ENCODE peak calls at places on chromosomes 6 and 20, in four cellular contexts. One of them, this sample, is unnamed.

GRCh38 chr6:132466952-132467351 is 46.0 kb downstream of the STX7 start:
- DNase-seq in HepG2: no peak
- DNase-seq in H1: no peak
- DNase-seq in GM12878: no peak
- DNase-seq in this sample: no peak

GRCh38 chr20:61528591-61528990 is 276.5 kb downstream of the CDH4 start:
- DNase-seq in HepG2: no peak
- DNase-seq in H1: no peak
- DNase-seq in GM12878: no peak
- DNase-seq in this sample: no peak

GRCh38 chr20:8671366-8671943 is 397.4 kb upstream of the PLCB4 start:
- DNase-seq in HepG2: no peak
- DNase-seq in H1: no peak
- DNase-seq in GM12878: no peak
- DNase-seq in this sample: no peak

GRCh38 chr6:155171109-155171746 is 92.6 kb upstream of the CLDN20 start:
- DNase-seq in HepG2: peak; percentile 73
- DNase-seq in H1: no peak
- DNase-seq in GM12878: peak; percentile 79
- DNase-seq in this sample: no peak

GRCh38 chr20:50478162-50479036 is 31.8 kb upstream of the PTPN1 start:
- DNase-seq in HepG2: peak; percentile 83
- DNase-seq in H1: no peak
- DNase-seq in GM12878: no peak
- DNase-seq in this sample: peak; percentile 70

GRCh38 chr6:16669227-16669626 is 92.0 kb downstream of the ATXN1 start:
- DNase-seq in HepG2: peak; percentile 33
- DNase-seq in H1: no peak
- DNase-seq in GM12878: no peak
- DNase-seq in this sample: no peak

GRCh38 chr6:147222160-147222838 is 18.1 kb downstream of the STXBP5 start:
- DNase-seq in HepG2: peak; percentile 30
- DNase-seq in H1: no peak
- DNase-seq in GM12878: no peak
- DNase-seq in this sample: no peak

GRCh38 chr6:98576811-98577210 is 257.6 kb upstream of the POU3F2 start:
- DNase-seq in HepG2: no peak
- DNase-seq in H1: no peak
- DNase-seq in GM12878: no peak
- DNase-seq in this sample: no peak

GRCh38 chr20:12970372-12970821 is 38.4 kb upstream of the SPTLC3 start:
- DNase-seq in HepG2: peak; percentile 74
- DNase-seq in H1: no peak
- DNase-seq in GM12878: no peak
- DNase-seq in this sample: peak; percentile 6

GRCh38 chr6:33313709-33314514 is at the start of gene TAPBP:
- DNase-seq in HepG2: peak; percentile 55
- DNase-seq in H1: no peak
- DNase-seq in GM12878: no peak
- DNase-seq in this sample: no peak

GRCh38 chr20:56974499-56975250 is 291.8 kb downstream of the BMP7 start:
- DNase-seq in HepG2: peak; percentile 48
- DNase-seq in H1: peak; percentile 38
- DNase-seq in GM12878: no peak
- DNase-seq in this sample: peak; percentile 68

GRCh38 chr6:29792123-29793035 is 35.2 kb upstream of the HLA-G start:
- DNase-seq in HepG2: no peak
- DNase-seq in H1: no peak
- DNase-seq in GM12878: no peak
- DNase-seq in this sample: no peak

GRCh38 chr6:139882977-139883728 is 508.7 kb upstream of the CITED2 start:
- DNase-seq in HepG2: peak; percentile 7
- DNase-seq in H1: no peak
- DNase-seq in GM12878: no peak
- DNase-seq in this sample: no peak

GRCh38 chr6:73523434-73524123 is 2.7 kb upstream of the EEF1A1 start:
- DNase-seq in HepG2: peak; percentile 66
- DNase-seq in H1: no peak
- DNase-seq in GM12878: no peak
- DNase-seq in this sample: no peak

GRCh38 chr6:145569140-145569539 is 166.2 kb downstream of the EPM2A start:
- DNase-seq in HepG2: no peak
- DNase-seq in H1: no peak
- DNase-seq in GM12878: no peak
- DNase-seq in this sample: no peak

GRCh38 chr6:162917506-162917905 is 189.7 kb downstream of the PACRG start:
- DNase-seq in HepG2: no peak
- DNase-seq in H1: no peak
- DNase-seq in GM12878: no peak
- DNase-seq in this sample: no peak

GRCh38 chr6:148723484-148723883 is 23.3 kb upstream of the UST start:
- DNase-seq in HepG2: no peak
- DNase-seq in H1: no peak
- DNase-seq in GM12878: no peak
- DNase-seq in this sample: no peak

GRCh38 chr20:47456952-47457724 is 44.5 kb upstream of the NCOA3 start:
- DNase-seq in HepG2: no peak
- DNase-seq in H1: no peak
- DNase-seq in GM12878: no peak
- DNase-seq in this sample: no peak

GRCh38 chr20:2652724-2653510 is 485 bp downstream of the NOP56 start:
- DNase-seq in HepG2: peak; percentile 30
- DNase-seq in H1: no peak
- DNase-seq in GM12878: no peak
- DNase-seq in this sample: no peak

GRCh38 chr6:46217671-46218131 is 46.9 kb upstream of the ENPP5 start:
- DNase-seq in HepG2: no peak
- DNase-seq in H1: no peak
- DNase-seq in GM12878: peak; percentile 57
- DNase-seq in this sample: no peak

GRCh38 chr6:108175592-108176279 is 9.9 kb downstream of the NR2E1 start:
- DNase-seq in HepG2: no peak
- DNase-seq in H1: no peak
- DNase-seq in GM12878: no peak
- DNase-seq in this sample: no peak

DNA sequence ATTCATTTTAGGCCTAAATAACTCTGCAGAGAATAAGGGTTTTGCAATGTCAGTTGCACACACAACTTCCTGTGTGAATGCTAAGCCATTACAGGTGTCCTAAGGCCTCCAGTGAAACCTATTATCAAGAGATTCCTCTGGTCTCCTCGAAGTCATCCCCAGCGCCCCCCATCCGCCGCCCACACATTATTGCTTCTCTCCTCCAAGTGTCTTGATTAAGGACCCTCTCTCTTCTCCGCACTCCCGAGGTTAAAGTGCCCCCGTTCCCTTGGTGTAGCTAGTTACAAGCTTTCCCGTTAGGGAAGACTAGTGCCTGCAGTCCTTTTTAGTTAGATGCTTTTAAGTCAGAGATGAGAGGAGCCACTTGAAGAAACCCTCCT is 1.2 kb downstream of the HIVEP2 start:
- DNase-seq in HepG2: peak; percentile 38
- DNase-seq in H1: no peak
- DNase-seq in GM12878: no peak
- DNase-seq in this sample: no peak
- H3K4me3 ChIP-seq in HepG2: peak overlapping the region; percentile 99
- H3K4me3 ChIP-seq in H1: peak overlapping the region; percentile 98
- H3K4me3 ChIP-seq in GM12878: peak overlapping the region; percentile 86
- H3K4me3 ChIP-seq in this sample: peak overlapping the region; percentile 73

GRCh38 chr6:159311618-159312017 is 142.4 kb downstream of the FNDC1 start:
- DNase-seq in HepG2: no peak
- DNase-seq in H1: no peak
- DNase-seq in GM12878: no peak
- DNase-seq in this sample: no peak
- TF ChIP-seq SUZ12 in HepG2: no peak
- TF ChIP-seq SUZ12 in H1: no peak
- TF ChIP-seq SUZ12 in GM12878: no peak
- TF ChIP-seq SUZ12 in this sample: no peak

GRCh38 chr6:135038335-135038734 is 16.3 kb downstream of the HBS1L start:
- DNase-seq in HepG2: no peak
- DNase-seq in H1: no peak
- DNase-seq in GM12878: no peak
- DNase-seq in this sample: no peak
- H3K36me3 ChIP-seq in HepG2: peaks cover 34% of the 10 kb centered on the region
- H3K36me3 ChIP-seq in H1: peaks cover 4% of the 10 kb centered on the region
- H3K36me3 ChIP-seq in GM12878: peaks cover 2% of the 10 kb centered on the region
- H3K36me3 ChIP-seq in this sample: peaks cover 43% of the 10 kb centered on the region

GRCh38 chr6:11262231-11262630 is 29.8 kb upstream of the NEDD9 start:
- DNase-seq in HepG2: no peak
- DNase-seq in H1: no peak
- DNase-seq in GM12878: no peak
- DNase-seq in this sample: no peak
- H3K4me3 ChIP-seq in HepG2: no peak overlapping the region
- H3K4me3 ChIP-seq in H1: no peak overlapping the region
- H3K4me3 ChIP-seq in GM12878: no peak overlapping the region
- H3K4me3 ChIP-seq in this sample: no peak overlapping the region

GRCh38 chr6:150395388-150396009 is 26.7 kb downstream of the IYD start:
- DNase-seq in HepG2: peak; percentile 60
- DNase-seq in H1: peak; percentile 51
- DNase-seq in GM12878: no peak
- DNase-seq in this sample: peak; percentile 38
- TF ChIP-seq SUZ12 in HepG2: no peak
- TF ChIP-seq SUZ12 in H1: no peak
- TF ChIP-seq SUZ12 in GM12878: no peak
- TF ChIP-seq SUZ12 in this sample: no peak

DNA sequence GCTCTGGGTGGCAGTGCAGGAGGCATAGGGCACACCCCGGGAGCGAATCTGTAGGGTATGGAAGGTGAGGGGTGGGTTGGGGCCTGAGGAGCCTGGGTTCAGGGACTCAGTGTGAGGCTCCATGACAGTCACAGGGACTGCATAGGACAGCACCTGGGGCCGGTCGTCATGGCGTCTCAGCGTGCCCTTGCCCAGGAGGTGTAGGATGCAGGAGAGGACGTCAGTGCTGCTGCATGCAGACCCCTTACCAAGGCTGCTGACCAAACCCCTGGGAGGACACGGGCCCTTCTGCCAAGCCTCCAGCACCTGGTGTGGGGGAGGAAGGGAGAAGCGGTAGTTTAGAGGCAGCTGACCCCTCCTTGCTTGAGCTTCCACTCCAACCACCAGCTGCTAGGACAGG is 15.9 kb downstream of the CUL7 start:
- DNase-seq in HepG2: no peak
- DNase-seq in H1: no peak
- DNase-seq in GM12878: no peak
- DNase-seq in this sample: no peak
- H3K36me3 ChIP-seq in HepG2: peaks cover 61% of the 10 kb centered on the region
- H3K36me3 ChIP-seq in H1: peaks cover 2% of the 10 kb centered on the region
- H3K36me3 ChIP-seq in GM12878: peaks cover 12% of the 10 kb centered on the region
- H3K36me3 ChIP-seq in this sample: peaks cover 76% of the 10 kb centered on the region

GRCh38 chr20:3733119-3733995 is 872 bp downstream of the HSPA12B start:
- DNase-seq in HepG2: no peak
- DNase-seq in H1: no peak
- DNase-seq in GM12878: no peak
- DNase-seq in this sample: no peak
- H3K4me3 ChIP-seq in HepG2: no peak overlapping the region
- H3K4me3 ChIP-seq in H1: peak overlapping the region; percentile 33
- H3K4me3 ChIP-seq in GM12878: no peak overlapping the region
- H3K4me3 ChIP-seq in this sample: peak overlapping the region; percentile 45

DNA sequence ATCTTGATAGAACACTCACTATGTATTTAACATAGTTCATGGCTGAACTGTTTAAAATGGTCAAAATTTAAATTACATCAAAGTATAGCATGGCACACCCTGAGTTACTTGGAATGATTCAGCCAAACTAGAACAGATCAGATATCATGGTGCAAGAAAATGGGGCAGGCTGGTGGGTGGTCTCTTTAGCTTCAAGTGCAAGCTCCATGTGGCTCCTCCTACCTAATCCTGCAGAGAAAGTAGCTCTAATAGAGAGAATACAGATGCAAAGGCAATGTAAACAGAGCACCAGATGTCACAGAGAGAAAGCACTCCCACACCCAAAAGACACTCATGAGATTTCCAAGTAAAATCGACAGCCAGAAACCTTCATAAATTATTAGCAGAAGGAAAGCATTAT is 482.6 kb upstream of the IMPG1 start:
- DNase-seq in HepG2: no peak
- DNase-seq in H1: peak; percentile 19
- DNase-seq in GM12878: no peak
- DNase-seq in this sample: no peak
- TF ChIP-seq SUZ12 in HepG2: no peak
- TF ChIP-seq SUZ12 in H1: no peak
- TF ChIP-seq SUZ12 in GM12878: no peak
- TF ChIP-seq SUZ12 in this sample: no peak

GRCh38 chr6:31630177-31630934 is 9.8 kb downstream of the PRRC2A start:
- DNase-seq in HepG2: no peak
- DNase-seq in H1: no peak
- DNase-seq in GM12878: no peak
- DNase-seq in this sample: no peak
- H3K36me3 ChIP-seq in HepG2: peaks cover 100% of the 10 kb centered on the region
- H3K36me3 ChIP-seq in H1: peaks cover 82% of the 10 kb centered on the region
- H3K36me3 ChIP-seq in GM12878: peaks cover 68% of the 10 kb centered on the region
- H3K36me3 ChIP-seq in this sample: peaks cover 97% of the 10 kb centered on the region

DNA sequence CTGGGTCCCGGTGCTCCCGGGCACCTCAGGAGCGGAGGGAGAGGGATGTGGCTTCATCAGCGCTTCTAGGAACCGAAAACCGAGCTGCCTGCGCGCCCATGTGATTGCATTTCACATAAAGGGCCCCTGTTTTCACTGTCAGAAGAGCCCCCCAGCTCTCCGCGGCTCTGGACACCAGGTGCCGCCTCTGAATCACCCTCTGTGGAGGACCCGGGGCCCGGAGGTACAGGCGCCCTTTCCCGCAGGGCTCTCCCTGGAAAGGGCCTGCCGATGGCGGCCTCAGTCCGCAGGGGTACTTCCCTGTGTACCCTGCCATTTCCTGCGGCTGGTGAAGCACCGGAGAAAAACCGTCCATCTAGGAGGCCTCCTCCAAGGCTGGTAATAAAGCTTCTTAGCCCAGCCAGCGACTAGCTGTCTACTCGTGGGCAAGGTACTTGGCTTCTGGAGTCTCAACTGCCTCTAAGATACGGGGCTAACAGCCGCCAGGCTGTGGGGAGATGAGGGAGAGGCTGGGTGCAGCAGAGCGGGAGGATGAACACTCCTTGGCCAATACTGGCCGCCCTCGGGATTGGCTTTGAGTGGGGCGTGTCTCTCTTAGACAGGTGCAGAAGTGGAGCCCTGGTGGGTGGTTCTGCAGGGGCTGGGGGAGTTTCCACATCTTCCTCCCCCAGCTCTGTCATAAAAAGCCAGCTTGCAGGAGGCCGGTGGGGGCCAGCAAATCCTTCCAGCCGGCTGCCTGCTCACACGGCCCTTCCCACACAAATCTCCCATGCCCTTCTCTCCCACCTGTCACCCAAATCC is 1.6 kb downstream of the PPP1R16B start:
- DNase-seq in HepG2: no peak
- DNase-seq in H1: no peak
- DNase-seq in GM12878: no peak
- DNase-seq in this sample: no peak
- H3K4me3 ChIP-seq in HepG2: no peak overlapping the region
- H3K4me3 ChIP-seq in H1: peak overlapping the region; percentile 62
- H3K4me3 ChIP-seq in GM12878: peak overlapping the region; percentile 87
- H3K4me3 ChIP-seq in this sample: peak overlapping the region; percentile 79